ENCODE peak calls at places on chromosomes 3 and 15, in four cellular contexts. One of them, this sample, is unnamed.

GRCh38 chr3:182969277-182969676 is 11.1 kb downstream of the DCUN1D1 start:
- DNase-seq in AG04450: peak
- DNase-seq in Calu3: no peak
- DNase-seq in GM12864: no peak
- DNase-seq in this sample: no peak

GRCh38 chr3:183494341-183494740 is 61.2 kb downstream of the KLHL6 start:
- DNase-seq in AG04450: no peak
- DNase-seq in Calu3: no peak
- DNase-seq in GM12864: no peak
- DNase-seq in this sample: no peak

GRCh38 chr15:82306791-82307713 is 42.2 kb downstream of the GOLGA6L10 start:
- DNase-seq in AG04450: no peak
- DNase-seq in Calu3: no peak
- DNase-seq in GM12864: no peak
- DNase-seq in this sample: no peak

GRCh38 chr3:14141144-14141543 is 16.3 kb downstream of the TMEM43 start:
- DNase-seq in AG04450: no peak
- DNase-seq in Calu3: no peak
- DNase-seq in GM12864: no peak
- DNase-seq in this sample: no peak

GRCh38 chr3:49295489-49296058 is 18.5 kb upstream of the C3orf62 start:
- DNase-seq in AG04450: peak
- DNase-seq in Calu3: no peak
- DNase-seq in GM12864: no peak
- DNase-seq in this sample: peak

GRCh38 chr3:195526492-195526891 is 16.6 kb downstream of the PPP1R2 start:
- DNase-seq in AG04450: no peak
- DNase-seq in Calu3: no peak
- DNase-seq in GM12864: no peak
- DNase-seq in this sample: no peak

GRCh38 chr15:72982750-72983149 is 69.5 kb upstream of the NEO1 start:
- DNase-seq in AG04450: no peak
- DNase-seq in Calu3: no peak
- DNase-seq in GM12864: no peak
- DNase-seq in this sample: no peak

GRCh38 chr3:195028877-195029606 is 241.9 kb downstream of the XXYLT1 start:
- DNase-seq in AG04450: no peak
- DNase-seq in Calu3: no peak
- DNase-seq in GM12864: no peak
- DNase-seq in this sample: no peak

GRCh38 chr3:14640157-14640562 is 11.4 kb upstream of the CCDC174 start:
- DNase-seq in AG04450: no peak
- DNase-seq in Calu3: peak
- DNase-seq in GM12864: no peak
- DNase-seq in this sample: no peak

GRCh38 chr3:161689699-161690098 is 193.1 kb downstream of the OTOL1 start:
- DNase-seq in AG04450: no peak
- DNase-seq in Calu3: no peak
- DNase-seq in GM12864: no peak
- DNase-seq in this sample: no peak

GRCh38 chr3:154904328-154904727 is 175.8 kb upstream of the MME start:
- DNase-seq in AG04450: no peak
- DNase-seq in Calu3: peak
- DNase-seq in GM12864: no peak
- DNase-seq in this sample: peak

GRCh38 chr3:174408310-174408709 is 450.8 kb upstream of the NAALADL2 start:
- DNase-seq in AG04450: peak
- DNase-seq in Calu3: no peak
- DNase-seq in GM12864: no peak
- DNase-seq in this sample: no peak

GRCh38 chr15:41691471-41691870 is 31.3 kb downstream of the MGA start:
- DNase-seq in AG04450: no peak
- DNase-seq in Calu3: no peak
- DNase-seq in GM12864: no peak
- DNase-seq in this sample: no peak

GRCh38 chr3:146117406-146118285 is 43.3 kb downstream of the PLOD2 start:
- DNase-seq in AG04450: peak
- DNase-seq in Calu3: no peak
- DNase-seq in GM12864: no peak
- DNase-seq in this sample: no peak

GRCh38 chr15:78934063-78935023 is 10.5 kb downstream of the CTSH start:
- DNase-seq in AG04450: no peak
- DNase-seq in Calu3: no peak
- DNase-seq in GM12864: no peak
- DNase-seq in this sample: no peak

GRCh38 chr3:44326035-44326434 is 12.5 kb upstream of the TCAIM start:
- DNase-seq in AG04450: no peak
- DNase-seq in Calu3: no peak
- DNase-seq in GM12864: no peak
- DNase-seq in this sample: no peak

GRCh38 chr15:50808728-50809127 is 43.2 kb upstream of the SPPL2A start:
- DNase-seq in AG04450: no peak
- DNase-seq in Calu3: no peak
- DNase-seq in GM12864: no peak
- DNase-seq in this sample: no peak

GRCh38 chr3:67700596-67700995 is 46.2 kb upstream of the SUCLG2 start:
- DNase-seq in AG04450: no peak
- DNase-seq in Calu3: no peak
- DNase-seq in GM12864: no peak
- DNase-seq in this sample: no peak

GRCh38 chr3:67706934-67707333 is 52.5 kb upstream of the SUCLG2 start:
- DNase-seq in AG04450: no peak
- DNase-seq in Calu3: no peak
- DNase-seq in GM12864: no peak
- DNase-seq in this sample: no peak

GRCh38 chr3:67699877-67700276 is 45.5 kb upstream of the SUCLG2 start:
- DNase-seq in AG04450: no peak
- DNase-seq in Calu3: no peak
- DNase-seq in GM12864: no peak
- DNase-seq in this sample: no peak

DNA sequence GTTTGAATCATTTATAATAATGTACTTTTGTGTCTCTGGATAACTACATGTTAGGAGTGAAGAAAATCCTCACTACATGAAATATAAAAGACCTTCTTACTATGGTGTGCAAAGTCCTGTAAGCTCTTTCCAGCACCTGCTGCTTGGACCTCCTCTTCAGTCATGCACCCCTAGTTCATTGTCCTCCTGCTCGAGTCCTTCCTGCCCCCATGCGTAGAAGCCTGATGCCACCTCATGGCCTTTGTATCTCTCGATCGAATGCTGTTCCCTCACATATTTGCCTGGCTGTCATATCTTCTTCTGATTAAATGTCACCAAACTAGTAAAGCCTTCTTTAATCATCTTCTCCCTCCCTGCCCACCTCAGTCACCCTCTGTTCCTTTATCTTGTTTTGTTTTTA is 49.9 kb upstream of the SUCLG2 start:
- DNase-seq in AG04450: no peak
- DNase-seq in Calu3: no peak
- DNase-seq in GM12864: no peak
- DNase-seq in this sample: no peak
- TF ChIP-seq CTCF in AG04450: no peak
- TF ChIP-seq CTCF in Calu3: no peak
- TF ChIP-seq CTCF in GM12864: no peak
- TF ChIP-seq CTCF in this sample: no peak

DNA sequence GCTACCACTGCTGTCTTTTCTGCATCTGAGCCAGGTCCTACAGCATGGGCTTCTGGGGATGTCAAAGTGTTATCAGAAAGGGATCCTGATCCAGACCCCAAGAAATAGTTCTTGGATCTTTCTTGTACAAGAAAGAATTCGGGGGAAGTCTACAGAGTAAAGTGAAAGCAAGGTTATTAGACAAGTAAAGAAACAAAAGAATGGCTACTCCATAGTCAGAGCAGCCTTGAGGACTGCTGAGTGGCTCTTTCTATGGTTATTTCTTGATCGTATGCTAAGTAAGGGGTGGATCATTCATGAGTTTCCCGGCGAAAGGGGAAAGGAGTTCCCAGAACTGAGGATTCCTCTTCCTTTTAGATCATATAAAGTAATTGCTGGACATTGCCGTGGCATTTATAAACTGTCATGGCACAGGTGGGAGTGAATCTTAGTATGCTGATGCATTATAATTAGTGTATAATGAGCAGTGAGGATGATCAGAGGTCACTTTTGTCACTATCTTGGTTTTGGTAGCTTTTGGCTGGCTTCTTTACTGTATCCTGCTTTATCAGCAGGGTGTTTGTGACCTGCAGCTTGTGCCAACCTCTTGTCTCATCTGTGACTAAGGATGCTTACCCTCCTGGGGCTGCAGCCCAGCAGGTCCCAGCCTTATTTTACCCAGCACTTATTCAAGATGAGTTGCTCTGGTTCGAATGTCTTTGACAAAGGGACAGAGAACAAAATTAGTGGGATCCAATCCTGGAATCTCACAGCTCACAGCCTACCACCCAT is 41.1 kb downstream of the CRYGS start:
- DNase-seq in AG04450: no peak
- DNase-seq in Calu3: no peak
- DNase-seq in GM12864: no peak
- DNase-seq in this sample: no peak
- TF ChIP-seq CTCF in AG04450: no peak
- TF ChIP-seq CTCF in Calu3: no peak
- TF ChIP-seq CTCF in GM12864: no peak
- TF ChIP-seq CTCF in this sample: no peak

GRCh38 chr3:160343132-160343531 is 55.9 kb downstream of the IFT80 start:
- DNase-seq in AG04450: no peak
- DNase-seq in Calu3: no peak
- DNase-seq in GM12864: no peak
- DNase-seq in this sample: peak
- TF ChIP-seq CTCF in AG04450: peak
- TF ChIP-seq CTCF in Calu3: peak
- TF ChIP-seq CTCF in GM12864: peak
- TF ChIP-seq CTCF in this sample: peak

GRCh38 chr3:127184870-127185216 is 8.1 kb upstream of the PRR23E start:
- DNase-seq in AG04450: no peak
- DNase-seq in Calu3: no peak
- DNase-seq in GM12864: no peak
- DNase-seq in this sample: no peak
- TF ChIP-seq CTCF in AG04450: no peak
- TF ChIP-seq CTCF in Calu3: no peak
- TF ChIP-seq CTCF in GM12864: no peak
- TF ChIP-seq CTCF in this sample: no peak

DNA sequence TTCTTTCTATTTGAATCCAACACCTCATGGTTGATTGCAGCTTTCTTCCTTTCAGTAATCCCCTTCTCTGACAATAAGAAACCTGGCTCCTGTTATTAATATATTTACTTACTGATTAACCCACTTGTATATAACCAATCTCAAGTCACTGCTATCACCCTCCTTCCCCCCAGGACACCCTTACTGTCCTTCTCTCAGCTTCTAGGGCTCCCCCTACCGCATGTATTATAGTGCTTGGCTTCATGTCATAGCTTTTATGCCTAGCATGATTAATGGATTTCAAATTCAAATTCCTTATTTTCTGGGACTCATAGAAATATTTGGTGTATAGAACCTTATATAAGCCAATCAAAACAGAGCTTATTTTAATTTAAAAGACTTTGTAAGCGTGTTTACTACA is 75.7 kb upstream of the BNIP2 start:
- DNase-seq in AG04450: no peak
- DNase-seq in Calu3: no peak
- DNase-seq in GM12864: no peak
- DNase-seq in this sample: no peak
- TF ChIP-seq CTCF in AG04450: no peak
- TF ChIP-seq CTCF in Calu3: no peak
- TF ChIP-seq CTCF in GM12864: peak
- TF ChIP-seq CTCF in this sample: no peak